ENCODE peak calls at places on chromosomes 12 and 14, in six cellular contexts. O, P, I, L, F and V are unnamed samples.

GRCh38 chr12:113259499-113259953 is 38.3 kb downstream of the TPCN1 start:
- DNase-seq in O (no peak), P (peak), I (no peak), L (peak), F (no peak), V (peak)

GRCh38 chr14:38366374-38366773 is 110.5 kb upstream of the CLEC14A start:
- DNase-seq in O (no peak), P (no peak), I (no peak), L (no peak), F (no peak), V (no peak)

GRCh38 chr12:8780389-8780788 is 42.0 kb upstream of the A2ML1 start:
- DNase-seq in O (peak), P (no peak), I (peak), L (no peak), F (no peak), V (peak)

GRCh38 chr12:119235352-119235751 is 56.6 kb downstream of the HSPB8 start:
- DNase-seq in O (no peak), P (no peak), I (peak), L (no peak), F (no peak), V (no peak)

GRCh38 chr12:52645120-52645761 is 6.8 kb downstream of the KRT2 start:
- DNase-seq in O (no peak), P (no peak), I (no peak), L (no peak), F (no peak), V (no peak)

GRCh38 chr12:82972624-82973023 is 285.9 kb downstream of the TMTC2 start:
- DNase-seq in O (no peak), P (no peak), I (no peak), L (no peak), F (no peak), V (no peak)

GRCh38 chr14:74574092-74574438 is 38.0 kb downstream of the LTBP2 start:
- DNase-seq in O (no peak), P (no peak), I (no peak), L (no peak), F (no peak), V (no peak)

GRCh38 chr12:79566452-79566851 is 124.3 kb downstream of the PAWR start:
- DNase-seq in O (peak), P (no peak), I (no peak), L (no peak), F (no peak), V (no peak)

GRCh38 chr12:54018608-54018984 is 9.6 kb upstream of the HOXC6 start:
- DNase-seq in O (no peak), P (no peak), I (no peak), L (no peak), F (no peak), V (no peak)